ENCODE peak calls at places on chromosomes 1 and 21, in ten cellular contexts. Q, O, M, J, L, B, Z, S, C and T are unnamed samples.

GRCh38 chr1:169238506-169238905 is 129.1 kb downstream of the NME7 start:
- DNase-seq in Q (peak; percentile 7), M (peak; percentile 40), S (no peak), C (no peak), Z (no peak), B (no peak), L (no peak), J (no peak), O (no peak), T (no peak)

GRCh38 chr1:21935891-21936365 is 1.2 kb downstream of the HSPG2 start:
- DNase-seq in Z (no peak), O (no peak), J (no peak), Q (no peak), B (peak; percentile 56), L (no peak), C (no peak), M (no peak), S (no peak), T (no peak)

GRCh38 chr1:78005755-78006154 is 1.0 kb downstream of the DNAJB4 start:
- DNase-seq in C (no peak), L (no peak), M (peak; percentile 94), O (peak; percentile 47), Q (peak; percentile 96), S (peak; percentile 63), B (no peak), J (peak; percentile 69), Z (no peak), T (no peak)

GRCh38 chr21:44866780-44867179 is 6.7 kb downstream of the PTTG1IP start:
- DNase-seq in Z (no peak), O (no peak), J (no peak), C (no peak), Q (peak; percentile 73), S (no peak), L (no peak), B (no peak), M (peak; percentile 66), T (no peak)

GRCh38 chr1:153929981-153930948 is 7.5 kb upstream of the GATAD2B start:
- DNase-seq in Q (no peak), S (no peak), M (no peak), B (no peak), Z (no peak), O (no peak), J (no peak), C (no peak), L (no peak), T (no peak)

GRCh38 chr21:43697758-43698643 is 20.9 kb upstream of the PDXK start:
- DNase-seq in B (peak; percentile 18), C (no peak), J (no peak), Q (peak; percentile 34), L (no peak), O (no peak), Z (no peak), M (peak; percentile 21), S (no peak), T (no peak)

GRCh38 chr1:234927968-234928635 is 200.5 kb downstream of the TOMM20 start:
- DNase-seq in S (no peak), C (no peak), O (no peak), L (no peak), J (no peak), Q (no peak), M (no peak), Z (no peak), B (no peak), T (no peak)

GRCh38 chr1:151832318-151832984 is 849 bp upstream of the RORC start:
- DNase-seq in L (no peak), M (peak; percentile 41), Z (no peak), J (peak; percentile 98), C (no peak), Q (peak; percentile 69), S (no peak), O (peak; percentile 74), B (peak; percentile 93), T (peak; percentile 88)

GRCh38 chr1:188615321-188615720 is 1786.6 kb downstream of the PLA2G4A start:
- DNase-seq in L (no peak), M (peak; percentile 79), S (no peak), Q (peak; percentile 16), O (no peak), Z (no peak), B (no peak), J (no peak), C (no peak), T (no peak)

GRCh38 chr1:11157867-11158266 is 31.3 kb upstream of the ANGPTL7 start:
- DNase-seq in O (peak; percentile 32), S (no peak), Z (no peak), M (peak; percentile 54), B (no peak), Q (peak; percentile 55), L (no peak), J (no peak), C (no peak), T (no peak)

GRCh38 chr21:45889961-45890360 is 91.6 kb upstream of the COL6A1 start:
- DNase-seq in Z (no peak), C (no peak), O (no peak), Q (no peak), L (no peak), B (peak; percentile 39), S (no peak), J (no peak), M (no peak), T (no peak)

GRCh38 chr1:118304722-118305344 is 119.8 kb upstream of the SPAG17 start:
- DNase-seq in C (no peak), Z (peak; percentile 22), B (no peak), O (peak; percentile 15), M (no peak), Q (no peak), S (no peak), J (peak; percentile 32), L (no peak), T (no peak)

GRCh38 chr1:107254306-107254705 is 113.5 kb downstream of the NTNG1 start:
- DNase-seq in M (no peak), O (no peak), S (no peak), Q (no peak), L (no peak), J (no peak), Z (no peak), C (no peak), B (no peak), T (no peak)

GRCh38 chr21:25330266-25330665 is 277.0 kb downstream of the MRPL39 start:
- DNase-seq in L (no peak), C (no peak), Q (peak; percentile 56), O (no peak), S (no peak), J (no peak), B (no peak), Z (no peak), M (peak; percentile 61), T (no peak)

GRCh38 chr1:116508984-116509980 is 61.5 kb downstream of the CD58 start:
- DNase-seq in Q (peak; percentile 85), S (peak; percentile 68), M (peak; percentile 84), C (no peak), J (no peak), Z (no peak), B (no peak), L (no peak), O (peak; percentile 57), T (no peak)

GRCh38 chr21:45517249-45518065 is 24.8 kb downstream of the SLC19A1 start:
- DNase-seq in B (peak; percentile 64), Z (no peak), Q (peak; percentile 46), S (no peak), L (no peak), M (no peak), O (no peak), C (no peak), J (no peak), T (peak; percentile 70)

GRCh38 chr1:23593556-23594148 is 34.4 kb upstream of the ID3 start:
- DNase-seq in B (no peak), Z (no peak), L (no peak), O (no peak), C (no peak), S (no peak), J (peak; percentile 66), Q (no peak), M (peak; percentile 59), T (no peak)

GRCh38 chr1:172321429-172321828 is 99.1 kb upstream of the C1orf105 start:
- DNase-seq in M (peak; percentile 66), L (no peak), O (peak; percentile 36), Z (no peak), C (no peak), B (no peak), S (peak; percentile 67), J (no peak), Q (peak; percentile 56), T (no peak)

GRCh38 chr1:197912739-197913494 is 4.3 kb upstream of the LHX9 start:
- DNase-seq in M (no peak), C (no peak), L (no peak), O (no peak), B (no peak), J (no peak), S (no peak), Z (no peak), Q (no peak), T (no peak)

GRCh38 chr21:41848971-41849580 is 30.1 kb downstream of the PRDM15 start:
- DNase-seq in O (no peak), M (no peak), L (no peak), Z (no peak), J (peak; percentile 71), Q (no peak), C (no peak), S (no peak), B (no peak), T (no peak)

GRCh38 chr1:207103892-207104373 is at the start of gene C4BPA:
- DNase-seq in Z (no peak), B (no peak), L (no peak), M (no peak), S (no peak), C (no peak), J (peak; percentile 36), Q (no peak), O (no peak), T (no peak)

GRCh38 chr1:207282496-207283380 is 38.7 kb upstream of the CD55 start:
- DNase-seq in O (no peak), Z (no peak), S (no peak), B (no peak), J (peak; percentile 26), Q (peak; percentile 18), M (peak; percentile 11), L (no peak), C (no peak), T (no peak)

GRCh38 chr1:37663426-37664000 is 28.8 kb upstream of the CDCA8 start:
- DNase-seq in M (no peak), J (no peak), L (no peak), B (no peak), Z (no peak), O (no peak), Q (no peak), C (no peak), S (no peak), T (no peak)

GRCh38 chr21:45850181-45850580 is 131.4 kb upstream of the COL6A1 start:
- DNase-seq in Z (no peak), M (no peak), S (no peak), O (no peak), B (no peak), Q (no peak), C (no peak), J (no peak), L (no peak), T (no peak)

GRCh38 chr1:93448292-93448982 is 519 bp downstream of the FNBP1L start:
- DNase-seq in C (no peak), O (peak; percentile 43), M (no peak), S (no peak), Q (peak; percentile 34), L (peak; percentile 43), J (peak; percentile 41), Z (peak; percentile 56), B (peak; percentile 62), T (peak; percentile 77)

GRCh38 chr1:10308001-10308400 is 90.9 kb upstream of the PGD start:
- DNase-seq in L (no peak), B (no peak), S (no peak), M (no peak), J (no peak), Z (no peak), C (peak; percentile 5), Q (no peak), O (no peak), T (no peak)

GRCh38 chr1:89779541-89779940 is 41.3 kb upstream of the LRRC8D start:
- DNase-seq in Z (no peak), S (no peak), Q (no peak), M (no peak), O (no peak), B (no peak), C (no peak), J (no peak), L (no peak), T (no peak)

GRCh38 chr1:113479713-113480676 is 89.7 kb downstream of the MAGI3 start:
- DNase-seq in Z (no peak), S (no peak), M (no peak), Q (peak; percentile 15), L (no peak), C (no peak), J (peak; percentile 22), B (no peak), O (no peak), T (no peak)